ENCODE peak calls at places on chromosomes 2 and 18, in six cellular contexts. P, Q, U, J, S and X are unnamed samples. For H3K9me2, the result is how much of the 10 kb centered on the place peaks cover.

GRCh38 chr2:41966920-41967319 is 80.9 kb upstream of the PKDCC start:
- DNase-seq in P (no peak), Q (no peak), U (no peak), J (no peak), S (peak), X (no peak)

GRCh38 chr2:64325852-64326577 is 127.9 kb upstream of the LGALSL start:
- DNase-seq in P (no peak), Q (no peak), U (no peak), J (peak), S (no peak), X (no peak)

GRCh38 chr2:174138161-174138560 is 110.2 kb downstream of the OLA1 start:
- DNase-seq in P (no peak), Q (no peak), U (peak), J (no peak), S (peak), X (peak)

GRCh38 chr2:240320561-240321091 is 114.8 kb upstream of the GPC1 start:
- DNase-seq in P (no peak), Q (no peak), U (no peak), J (no peak), S (peak), X (no peak)

GRCh38 chr18:49863769-49864615 is 50.7 kb upstream of the ACAA2 start:
- DNase-seq in P (no peak), Q (no peak), U (no peak), J (no peak), S (no peak), X (no peak)

GRCh38 chr2:146652311-146652710 is 1192.5 kb upstream of the ACVR2A start:
- DNase-seq in P (no peak), Q (no peak), U (no peak), J (no peak), S (peak), X (peak)

GRCh38 chr2:238143239-238143951 is 4.9 kb downstream of the KLHL30 start:
- DNase-seq in P (no peak), Q (peak), U (no peak), J (no peak), S (peak), X (peak)

GRCh38 chr2:190563109-190563508 is 28.6 kb upstream of the NEMP2 start:
- DNase-seq in P (no peak), Q (no peak), U (no peak), J (no peak), S (no peak), X (no peak)

DNA sequence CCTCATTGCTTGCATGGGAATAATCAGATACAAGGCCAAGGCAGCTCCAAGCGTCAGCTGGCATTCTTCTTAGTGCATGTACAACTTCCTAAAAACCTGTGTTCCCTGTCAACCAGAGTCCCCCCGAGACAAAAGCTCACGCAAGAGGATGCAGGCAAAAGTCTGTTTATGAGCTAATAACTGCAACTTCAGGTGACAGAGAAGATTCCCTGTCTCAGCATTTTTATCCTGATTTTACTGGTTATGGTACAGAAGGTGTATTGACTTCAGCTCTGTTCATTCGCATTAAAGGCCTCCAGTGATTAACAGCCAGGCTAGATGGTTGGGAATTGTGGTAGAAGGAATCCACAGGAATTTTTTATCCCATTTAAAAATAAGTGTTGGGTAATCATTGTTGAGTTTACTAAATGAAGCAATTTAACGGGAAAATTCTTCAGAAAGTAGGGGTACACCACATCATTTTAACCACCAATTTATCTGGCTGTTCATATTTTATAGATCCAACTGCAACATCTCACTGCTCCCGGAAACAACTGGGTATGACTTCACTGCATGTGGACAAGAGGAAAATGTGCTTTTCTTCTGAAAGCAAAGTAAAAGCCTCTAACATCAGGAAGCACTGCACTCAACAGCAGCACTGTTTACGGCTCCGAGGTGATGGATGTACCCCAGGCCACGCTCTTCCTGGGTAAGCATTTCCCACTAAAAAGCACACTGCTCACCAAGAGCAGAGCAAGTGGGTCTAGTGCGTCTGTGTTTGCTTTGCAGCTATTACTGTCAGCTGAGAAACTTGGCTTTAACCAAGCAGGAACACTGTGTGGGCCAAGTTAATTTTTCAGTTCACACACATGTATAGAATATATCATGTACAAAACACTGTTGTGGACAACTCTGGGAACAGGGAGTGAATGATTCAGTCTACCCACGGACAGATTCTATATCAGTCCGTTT is 31.9 kb downstream of the CCBE1 start:
- DNase-seq in P (no peak), Q (no peak), U (no peak), J (no peak), S (peak), X (no peak)
- H3K9me2 ChIP-seq in P (under half), Q (under half), U (under half), J (under half), S (under half), X (under half)

GRCh38 chr2:178072383-178073301 is at the start of gene PDE11A:
- DNase-seq in P (peak), Q (peak), U (peak), J (peak), S (peak), X (peak)
- TF ChIP-seq EZH2 in P (no peak), Q (no peak), U (no peak), J (no peak), S (no peak), X (no peak)

GRCh38 chr18:7953085-7953958 is 386.2 kb downstream of the PTPRM start:
- DNase-seq in P (no peak), Q (no peak), U (no peak), J (peak), S (no peak), X (no peak)

GRCh38 chr18:7957297-7957696 is 390.2 kb downstream of the PTPRM start:
- DNase-seq in P (no peak), Q (no peak), U (no peak), J (no peak), S (no peak), X (no peak)

GRCh38 chr18:7955175-7955574 is 388.1 kb downstream of the PTPRM start:
- DNase-seq in P (no peak), Q (no peak), U (no peak), J (no peak), S (no peak), X (no peak)

GRCh38 chr18:7950380-7951143 is 383.4 kb downstream of the PTPRM start:
- DNase-seq in P (peak), Q (peak), U (no peak), J (no peak), S (peak), X (peak)

GRCh38 chr18:7954229-7954628 is 387.1 kb downstream of the PTPRM start:
- DNase-seq in P (no peak), Q (no peak), U (no peak), J (no peak), S (peak), X (peak)
- TF ChIP-seq EZH2phosphoT487 in P (no peak), Q (no peak), U (no peak), J (no peak), S (no peak), X (no peak)

GRCh38 chr18:9726175-9726574 is 18.1 kb downstream of the RAB31 start:
- DNase-seq in P (no peak), Q (no peak), U (no peak), J (no peak), S (no peak), X (no peak)
- H3K9me2 ChIP-seq in P (under half), Q (under half), U (under half), J (under half), S (under half), X (under half)

GRCh38 chr2:181106229-181106628 is 125.8 kb downstream of the UBE2E3 start:
- DNase-seq in P (no peak), Q (no peak), U (no peak), J (no peak), S (peak), X (no peak)
- TF ChIP-seq EZH2 in P (no peak), Q (no peak), U (no peak), J (no peak), S (no peak), X (no peak)

DNA sequence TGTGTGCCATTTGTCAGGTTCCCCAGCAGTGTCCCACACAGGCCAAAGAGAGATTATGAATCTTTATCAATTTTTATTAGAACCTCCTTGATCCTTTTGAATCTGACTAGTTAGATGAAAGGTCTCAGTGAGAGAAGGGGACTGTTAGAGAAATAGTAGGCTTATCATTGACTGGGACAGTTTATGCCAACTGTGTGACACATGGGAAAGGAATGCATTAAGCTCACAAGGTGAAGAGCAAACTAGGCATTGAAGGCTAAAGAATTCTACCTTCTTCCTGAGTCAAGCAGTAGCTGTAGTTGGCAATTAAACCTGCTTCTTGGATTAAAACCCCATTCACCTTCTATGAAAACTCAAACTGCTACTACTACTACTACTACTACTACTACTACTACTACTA is 389.6 kb upstream of the CDH19 start:
- DNase-seq in P (peak), Q (no peak), U (peak), J (no peak), S (no peak), X (peak)
- TF ChIP-seq EZH2phosphoT487 in P (no peak), Q (no peak), U (no peak), J (no peak), S (no peak), X (no peak)

GRCh38 chr2:104915107-104915793 is 61.3 kb downstream of the POU3F3 start:
- DNase-seq in P (no peak), Q (no peak), U (no peak), J (peak), S (no peak), X (no peak)

GRCh38 chr2:104914509-104914908 is 60.6 kb downstream of the POU3F3 start:
- DNase-seq in P (no peak), Q (no peak), U (no peak), J (no peak), S (no peak), X (no peak)

GRCh38 chr2:104904889-104905288 is 51.0 kb downstream of the POU3F3 start:
- DNase-seq in P (no peak), Q (no peak), U (no peak), J (no peak), S (no peak), X (no peak)

GRCh38 chr2:104909317-104909716 is 55.4 kb downstream of the POU3F3 start:
- DNase-seq in P (no peak), Q (no peak), U (peak), J (no peak), S (no peak), X (no peak)
- H3K9me2 ChIP-seq in P (under half), Q (under half), U (under half), J (under half), S (under half), X (under half)